ENCODE peak calls at places on chromosomes 13 and 19, in six cellular contexts. I is A549, U is K562, P is endothelial cell of umbilical vein, B is HepG2, H is GM12878. Q is an unnamed sample.

GRCh38 chr19:10701955-10702307 is 692 bp downstream of the QTRT1 start:
- DNase-seq in H (no peak), P (peak), I (no peak), B (peak), U (peak), Q (peak)

GRCh38 chr13:102825921-102826706 is 19.7 kb upstream of the ERCC5 start:
- DNase-seq in P (peak), B (no peak), U (no peak), H (no peak), I (no peak), Q (peak)

GRCh38 chr13:112065867-112066623 is 904 bp upstream of the SOX1 start:
- DNase-seq in H (no peak), I (no peak), U (no peak), P (no peak), B (no peak), Q (no peak)

GRCh38 chr19:42203700-42204099 is 13.8 kb downstream of the DEDD2 start:
- DNase-seq in H (no peak), B (no peak), U (no peak), I (no peak), P (no peak), Q (no peak)

GRCh38 chr13:99392126-99392805 is 85.1 kb upstream of the GPR183 start:
- DNase-seq in B (no peak), I (no peak), U (no peak), P (no peak), H (no peak), Q (no peak)

GRCh38 chr19:4969292-4969771 is 419 bp downstream of the KDM4B start:
- DNase-seq in H (no peak), B (no peak), P (no peak), U (no peak), I (no peak), Q (no peak)

GRCh38 chr19:11673608-11674041 is 65.1 kb downstream of the ZNF823 start:
- DNase-seq in B (peak), H (no peak), U (peak), P (peak), I (peak), Q (peak)

GRCh38 chr13:50722437-50723125 is 120.9 kb downstream of the DLEU7 start:
- DNase-seq in H (no peak), U (no peak), P (no peak), B (no peak), I (no peak), Q (no peak)

GRCh38 chr19:7460562-7460966 is 28.3 kb downstream of the PEX11G start:
- DNase-seq in U (no peak), I (no peak), P (no peak), B (no peak), H (no peak), Q (no peak)

GRCh38 chr19:53865918-53866696 is 1.6 kb upstream of the MYADM start:
- DNase-seq in P (peak), B (peak), H (no peak), I (peak), U (peak), Q (peak)

GRCh38 chr13:20566424-20566916 is 487 bp upstream of the IFT88 start:
- DNase-seq in H (no peak), I (peak), P (no peak), U (peak), B (peak), Q (no peak)

GRCh38 chr19:32873560-32873959 is 4.0 kb upstream of the SLC7A9 start:
- DNase-seq in B (no peak), U (no peak), P (no peak), H (no peak), I (no peak), Q (no peak)

GRCh38 chr19:18469245-18470107 is 31.5 kb upstream of the ISYNA1 start:
- DNase-seq in U (peak), B (peak), H (no peak), I (peak), P (peak), Q (peak)

GRCh38 chr13:57633950-57634828 is 2.6 kb downstream of the PCDH17 start:
- DNase-seq in H (no peak), P (peak), B (no peak), I (no peak), U (no peak), Q (no peak)

DNA sequence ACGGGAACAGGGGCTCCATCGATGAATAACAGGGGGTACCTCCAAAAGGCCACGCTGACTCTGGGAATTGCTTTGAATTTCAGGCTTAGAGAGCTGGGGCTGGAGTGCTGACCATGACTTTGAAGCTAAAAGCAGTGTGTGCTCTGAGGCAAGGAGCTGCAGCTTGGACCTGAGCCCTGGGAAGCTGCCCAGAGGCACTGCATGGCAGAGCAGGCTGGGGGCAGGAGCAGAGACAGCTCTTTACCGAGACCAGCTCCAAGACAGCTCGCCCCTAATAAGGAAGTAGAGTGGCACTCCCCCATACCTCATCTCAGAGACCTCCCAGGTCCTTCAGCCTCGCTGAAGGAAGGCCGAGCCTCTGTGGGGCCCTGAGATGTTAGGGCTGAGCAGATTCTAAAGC is 200.2 kb downstream of the COL4A1 start:
- DNase-seq in P (no peak), B (no peak), I (no peak), U (no peak), H (no peak), Q (peak)
- TF ChIP-seq MYC in P (no peak), B (no peak), I (no peak), U (no peak), H (no peak), Q (no peak)

GRCh38 chr13:63696055-63696454 is 2280.4 kb upstream of the PCDH20 start:
- DNase-seq in B (no peak), I (no peak), U (no peak), H (no peak), P (no peak), Q (no peak)
- TF ChIP-seq MYC in B (no peak), I (no peak), U (no peak), H (no peak), P (no peak), Q (no peak)

GRCh38 chr13:110329798-110330461 is 22.8 kb downstream of the COL4A2 start:
- DNase-seq in B (no peak), I (no peak), P (no peak), H (no peak), U (no peak), Q (no peak)
- TF ChIP-seq MYC in B (no peak), I (no peak), P (no peak), H (no peak), U (no peak), Q (no peak)

DNA sequence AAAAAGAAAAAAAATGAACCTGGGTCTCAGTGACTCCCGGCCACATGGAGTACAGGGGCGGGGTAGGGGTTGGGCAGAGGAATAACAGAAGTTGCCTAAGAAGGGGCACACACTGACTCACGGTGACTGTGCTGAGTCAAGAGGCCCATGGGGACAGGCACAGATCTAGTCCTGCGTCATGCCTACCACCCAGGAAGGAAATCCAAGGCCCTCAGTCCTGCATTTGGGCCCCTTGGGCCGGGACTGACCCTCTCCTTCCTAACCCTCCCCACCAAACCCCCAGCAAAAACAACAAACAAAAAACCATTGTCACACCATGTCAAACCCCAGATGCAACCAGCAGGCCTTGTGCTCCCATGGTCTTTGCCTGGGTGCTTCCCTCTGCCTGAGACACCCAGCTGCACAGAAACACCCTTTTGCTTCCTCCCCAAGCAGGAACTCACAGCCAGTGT is 9.6 kb upstream of the NOTCH3 start:
- DNase-seq in P (no peak), B (peak), H (no peak), U (no peak), I (peak), Q (peak)
- TF ChIP-seq MYC in P (no peak), B (no peak), H (no peak), U (no peak), I (peak), Q (peak)